ENCODE peak calls at places on chromosomes 6 and 20, in six cellular contexts. U is B cell, V is prostate gland, Q is NCI-H187, K is HT1080, E is RPMI7951. J is an unnamed sample.

GRCh38 chr6:125957845-125958244 is 1.3 kb downstream of the HINT3 start:
- DNase-seq in Q (no peak), V (peak), E (peak), U (no peak), K (peak), J (no peak)

GRCh38 chr6:108452725-108453195 is 108.0 kb upstream of the FOXO3 start:
- DNase-seq in K (peak), E (no peak), U (no peak), V (no peak), Q (no peak), J (no peak)

GRCh38 chr20:19212524-19213502 is at the start of gene SLC24A3:
- DNase-seq in Q (no peak), E (peak), K (no peak), V (peak), U (no peak), J (peak)

GRCh38 chr20:31722388-31723281 is at the start of gene BCL2L1:
- DNase-seq in K (peak), U (peak), E (peak), Q (peak), V (peak), J (peak)

GRCh38 chr6:19333936-19334335 is 503.2 kb upstream of the ID4 start:
- DNase-seq in V (no peak), K (peak), Q (no peak), U (no peak), E (no peak), J (no peak)

GRCh38 chr6:137927777-137928218 is 60.7 kb downstream of the TNFAIP3 start:
- DNase-seq in E (peak), U (peak), K (no peak), V (no peak), Q (no peak), J (no peak)

GRCh38 chr6:170295519-170296422 is 4.9 kb upstream of the DLL1 start:
- DNase-seq in E (peak), U (peak), V (peak), K (no peak), Q (peak), J (peak)

GRCh38 chr20:22905667-22906066 is 129.4 kb upstream of the SSTR4 start:
- DNase-seq in U (no peak), V (no peak), E (peak), Q (no peak), K (no peak), J (peak)

GRCh38 chr6:34086558-34086957 is 59.3 kb downstream of the GRM4 start:
- DNase-seq in K (no peak), V (no peak), U (no peak), E (no peak), Q (no peak), J (no peak)

GRCh38 chr20:13839421-13840092 is 54.7 kb downstream of the NDUFAF5 start:
- DNase-seq in K (peak), U (no peak), Q (no peak), V (no peak), E (peak), J (no peak)

GRCh38 chr20:1500496-1500895 is 9.3 kb upstream of the SIRPB2 start:
- DNase-seq in V (no peak), E (no peak), U (no peak), K (no peak), Q (no peak), J (no peak)

GRCh38 chr6:13384966-13385365 is 56.6 kb upstream of the TBC1D7 start:
- DNase-seq in Q (no peak), E (no peak), K (no peak), U (no peak), V (no peak), J (no peak)

GRCh38 chr20:20225325-20225724 is 142.6 kb upstream of the INSM1 start:
- DNase-seq in V (no peak), U (no peak), K (no peak), Q (peak), E (no peak), J (no peak)

GRCh38 chr6:113050010-113050893 is 703.1 kb downstream of the RFPL4B start:
- DNase-seq in Q (no peak), V (no peak), E (peak), U (no peak), K (peak), J (no peak)

GRCh38 chr6:14373648-14374437 is 256.3 kb downstream of the CD83 start:
- DNase-seq in V (no peak), Q (no peak), E (no peak), K (no peak), U (no peak), J (no peak)

GRCh38 chr6:7541175-7542064 is at the start of gene DSP:
- DNase-seq in V (peak), E (no peak), K (peak), Q (peak), U (peak), J (no peak)

GRCh38 chr6:10834823-10835222 is 3.5 kb downstream of the MAK start:
- DNase-seq in V (no peak), E (no peak), K (no peak), U (no peak), Q (no peak), J (no peak)

GRCh38 chr6:16723833-16724232 is 37.4 kb downstream of the ATXN1 start:
- DNase-seq in K (peak), E (peak), V (no peak), Q (no peak), U (no peak), J (no peak)

GRCh38 chr6:971981-972640 is 279.2 kb upstream of the EXOC2 start:
- DNase-seq in V (no peak), K (peak), Q (no peak), U (no peak), E (peak), J (no peak)

GRCh38 chr20:61757678-61758555 is 307.8 kb downstream of the TAF4 start:
- DNase-seq in K (peak), U (no peak), Q (no peak), V (no peak), E (peak), J (no peak)

J was measured in tibial artery.